ENCODE peak calls at places on chromosomes 12 and 14, in nine cellular contexts. R is HEK293T; S is CD4-positive, CD25-positive, alpha-beta regulatory T cell; H is HCEC 1CT; P is B cell; W is nucleus accumbens; C is AG08395; J is HT-29; M is T-cell. Y is an unnamed sample.

GRCh38 chr14:102249041-102249440 is 55.9 kb downstream of the MOK start:
- DNase-seq in R (no peak), S (no peak), H (peak), P (no peak), W (no peak), C (no peak), J (no peak), M (no peak), Y (no peak)

GRCh38 chr12:123705935-123706334 is 6.2 kb upstream of the ATP6V0A2 start:
- DNase-seq in R (peak), S (no peak), H (no peak), P (no peak), W (no peak), C (no peak), J (no peak), M (no peak), Y (no peak)

GRCh38 chr12:131830335-131831020 is 2.3 kb downstream of the MMP17 start:
- DNase-seq in R (peak), S (peak), H (peak), P (no peak), W (peak), C (peak), J (peak), M (no peak), Y (peak)

GRCh38 chr12:124277394-124278222 is 17.3 kb upstream of the RFLNA start:
- DNase-seq in R (no peak), S (peak), H (no peak), P (no peak), W (no peak), C (no peak), J (no peak), M (no peak), Y (no peak)

GRCh38 chr12:65192963-65193516 is 23.7 kb downstream of the LEMD3 start:
- DNase-seq in R (no peak), S (no peak), H (no peak), P (no peak), W (no peak), C (no peak), J (peak), M (no peak), Y (no peak)

GRCh38 chr12:27969901-27970390 is 2.6 kb downstream of the PTHLH start:
- DNase-seq in R (peak), S (peak), H (peak), P (no peak), W (peak), C (no peak), J (peak), M (no peak), Y (peak)

GRCh38 chr12:122304924-122305323 is 38.6 kb upstream of the VPS33A start:
- DNase-seq in R (no peak), S (no peak), H (no peak), P (no peak), W (no peak), C (no peak), J (no peak), M (no peak), Y (no peak)

GRCh38 chr12:127964717-127965116 is 302.3 kb upstream of the TMEM132C start:
- DNase-seq in R (no peak), S (no peak), H (no peak), P (no peak), W (no peak), C (peak), J (peak), M (no peak), Y (no peak)

GRCh38 chr12:90274407-90274806 is 565.8 kb upstream of the ATP2B1 start:
- DNase-seq in R (no peak), S (no peak), H (no peak), P (no peak), W (no peak), C (no peak), J (peak), M (no peak), Y (no peak)

GRCh38 chr12:2877959-2878732 is 1.1 kb downstream of the RHNO1 start:
- DNase-seq in R (no peak), S (peak), H (peak), P (no peak), W (no peak), C (peak), J (no peak), M (no peak), Y (no peak)

GRCh38 chr14:104876251-104876699 is 11.2 kb downstream of the CEP170B start:
- DNase-seq in R (peak), S (peak), H (peak), P (no peak), W (no peak), C (peak), J (peak), M (no peak), Y (peak)

GRCh38 chr14:72023128-72024042 is 91.2 kb downstream of the RGS6 start:
- DNase-seq in R (no peak), S (no peak), H (no peak), P (no peak), W (no peak), C (no peak), J (no peak), M (no peak), Y (peak)

GRCh38 chr12:95623554-95624170 is 72.4 kb upstream of the USP44 start:
- DNase-seq in R (peak), S (peak), H (peak), P (no peak), W (peak), C (peak), J (peak), M (no peak), Y (peak)

GRCh38 chr14:89589400-89590128 is 172.5 kb upstream of the FOXN3 start:
- DNase-seq in R (no peak), S (no peak), H (no peak), P (peak), W (no peak), C (no peak), J (no peak), M (no peak), Y (no peak)

Y was measured in RWPE1.